ENCODE peak calls at places on chromosomes 7 and 10, in four cellular contexts. S, T, G and V are unnamed samples.

GRCh38 chr7:44978511-44979366 is at the start of gene MYO1G:
- DNase-seq in T (peak), G (no peak), S (no peak), V (peak)

GRCh38 chr7:67364441-67365017 is 367.9 kb downstream of the TYW1 start:
- DNase-seq in T (no peak), S (no peak), G (no peak), V (no peak)

GRCh38 chr7:30459591-30460245 is 18.9 kb downstream of the NOD1 start:
- DNase-seq in S (peak), G (no peak), T (no peak), V (no peak)

GRCh38 chr10:69232736-69233135 is 12.6 kb downstream of the HKDC1 start:
- DNase-seq in T (no peak), G (no peak), S (no peak), V (no peak)

GRCh38 chr7:157012113-157012547 is 1.7 kb upstream of the MNX1 start:
- DNase-seq in G (no peak), S (no peak), T (no peak), V (no peak)

GRCh38 chr7:17625038-17625437 is 315.3 kb downstream of the SNX13 start:
- DNase-seq in S (peak), T (no peak), G (no peak), V (no peak)

GRCh38 chr10:104824378-104825006 is 183.4 kb downstream of the SORCS3 start:
- DNase-seq in S (no peak), T (no peak), G (peak), V (no peak)

GRCh38 chr7:42253316-42253715 is 16.3 kb upstream of the GLI3 start:
- DNase-seq in T (no peak), G (no peak), S (no peak), V (no peak)

GRCh38 chr10:46528171-46528671 is 28.2 kb downstream of the GPRIN2 start:
- DNase-seq in G (no peak), T (no peak), S (no peak), V (no peak)

GRCh38 chr7:44854644-44855364 is 6.9 kb upstream of the H2AZ2 start:
- DNase-seq in G (no peak), T (no peak), S (no peak), V (no peak)

GRCh38 chr10:69217119-69217754 is 2.9 kb upstream of the HKDC1 start:
- DNase-seq in T (no peak), G (no peak), S (peak), V (no peak)

GRCh38 chr10:132311338-132311939 is 3.7 kb upstream of the STK32C start:
- DNase-seq in T (no peak), G (peak), S (no peak), V (no peak)

GRCh38 chr10:109902992-109903947 is 20.0 kb downstream of the XPNPEP1 start:
- DNase-seq in T (no peak), G (no peak), S (no peak), V (no peak)